ENCODE peak calls at places on chromosomes 16 and 17, in nine cellular contexts. K is OCI-LY7, W is mammary epithelial cell, G is nucleus accumbens, B is LHCN-M2, U is brain microvascular endothelial cell, H is fibroblast of pulmonary artery, J is AG20443, C is coronary artery. N is an unnamed sample.

GRCh38 chr17:50407921-50408320 is 10.6 kb upstream of the LRRC59 start:
- DNase-seq in K (no peak), W (no peak), G (no peak), B (no peak), U (no peak), H (no peak), J (no peak), C (no peak), N (no peak)

GRCh38 chr16:85658504-85659326 is 30.0 kb downstream of the GINS2 start:
- DNase-seq in K (no peak), W (no peak), G (no peak), B (no peak), U (no peak), H (no peak), J (no peak), C (no peak), N (no peak)

GRCh38 chr16:69465083-69465721 is 40.8 kb downstream of the CYB5B start:
- DNase-seq in K (no peak), W (no peak), G (no peak), B (peak), U (peak), H (no peak), J (no peak), C (no peak), N (no peak)

GRCh38 chr17:57467226-57467625 is 210.9 kb downstream of the MSI2 start:
- DNase-seq in K (no peak), W (no peak), G (no peak), B (no peak), U (no peak), H (no peak), J (no peak), C (no peak), N (no peak)

GRCh38 chr16:14325921-14326401 is 254.8 kb downstream of the MRTFB start:
- DNase-seq in K (no peak), W (no peak), G (no peak), B (no peak), U (no peak), H (no peak), J (no peak), C (no peak), N (no peak)

GRCh38 chr16:5581963-5582362 is 484.4 kb upstream of the EEF2KMT start:
- DNase-seq in K (no peak), W (no peak), G (no peak), B (no peak), U (no peak), H (no peak), J (no peak), C (no peak), N (no peak)

GRCh38 chr17:19867654-19868395 is at the start of gene ULK2:
- DNase-seq in K (peak), W (peak), G (peak), B (peak), U (peak), H (peak), J (peak), C (no peak), N (peak)

GRCh38 chr16:67207116-67207856 is 8.4 kb downstream of the ELMO3 start:
- DNase-seq in K (no peak), W (no peak), G (no peak), B (no peak), U (no peak), H (no peak), J (no peak), C (no peak), N (no peak)

GRCh38 chr16:12455287-12455798 is 348.3 kb downstream of the CPPED1 start:
- DNase-seq in K (peak), W (peak), G (no peak), B (peak), U (peak), H (peak), J (peak), C (no peak), N (peak)

GRCh38 chr17:28956112-28956511 is 4.8 kb upstream of the PHF12 start:
- DNase-seq in K (no peak), W (no peak), G (no peak), B (no peak), U (no peak), H (no peak), J (no peak), C (no peak), N (no peak)

GRCh38 chr16:75004460-75004859 is 5.6 kb downstream of the ZNRF1 start:
- DNase-seq in K (no peak), W (no peak), G (no peak), B (no peak), U (no peak), H (no peak), J (no peak), C (no peak), N (no peak)

GRCh38 chr17:7323731-7324437 is 5.3 kb downstream of the NEURL4 start:
- DNase-seq in K (peak), W (peak), G (no peak), B (no peak), U (peak), H (peak), J (peak), C (no peak), N (peak)

GRCh38 chr17:2403044-2403443 is 2.2 kb upstream of the MNT start:
- DNase-seq in K (no peak), W (no peak), G (no peak), B (no peak), U (no peak), H (no peak), J (no peak), C (no peak), N (no peak)